ENCODE peak calls at places on chromosomes 12 and 14, in six cellular contexts. H, O, Q, S, B and C are unnamed samples.
A peak's percentile ranks its signal among the peaks of the same experiment; 100 is the strongest.

GRCh38 chr12:4193821-4194220 is 79.7 kb upstream of the CCND2 start:
- DNase-seq in H (no peak), O (no peak), Q (no peak), S (no peak), B (peak; percentile 87), C (peak; percentile 97)

GRCh38 chr14:87264386-87264785 is 728.6 kb downstream of the GALC start:
- DNase-seq in H (no peak), O (no peak), Q (no peak), S (no peak), B (no peak), C (no peak)

GRCh38 chr14:39491134-39491541 is 58.9 kb upstream of the FBXO33 start:
- DNase-seq in H (peak; percentile 63), O (peak; percentile 38), Q (peak; percentile 67), S (no peak), B (no peak), C (peak; percentile 55)

GRCh38 chr14:102020058-102020971 is 55.9 kb downstream of the DYNC1H1 start:
- DNase-seq in H (no peak), O (peak; percentile 91), Q (no peak), S (no peak), B (no peak), C (no peak)

GRCh38 chr14:73613046-73613383 is 698 bp downstream of the ACOT6 start:
- DNase-seq in H (no peak), O (no peak), Q (no peak), S (no peak), B (no peak), C (no peak)

GRCh38 chr14:23409966-23410635 is 2.0 kb upstream of the MYH6 start:
- DNase-seq in H (no peak), O (no peak), Q (no peak), S (no peak), B (no peak), C (no peak)

GRCh38 chr12:103558879-103559278 is 28.2 kb upstream of the STAB2 start:
- DNase-seq in H (no peak), O (no peak), Q (no peak), S (no peak), B (no peak), C (no peak)

GRCh38 chr14:78959674-78960264 is 789.6 kb downstream of the NRXN3 start:
- DNase-seq in H (peak; percentile 56), O (peak; percentile 76), Q (peak; percentile 79), S (peak; percentile 74), B (peak; percentile 90), C (peak; percentile 71)

GRCh38 chr12:105774037-105774436 is 364.7 kb downstream of the NUAK1 start:
- DNase-seq in H (no peak), O (peak; percentile 20), Q (no peak), S (no peak), B (no peak), C (no peak)

GRCh38 chr14:92663049-92663448 is 85.4 kb downstream of the LGMN start:
- DNase-seq in H (no peak), O (peak; percentile 26), Q (no peak), S (no peak), B (no peak), C (no peak)

GRCh38 chr12:117172168-117172567 is 18.1 kb downstream of the FBXO21 start:
- DNase-seq in H (no peak), O (no peak), Q (no peak), S (no peak), B (no peak), C (no peak)

GRCh38 chr12:22334696-22335290 is at the start of gene ST8SIA1:
- DNase-seq in H (no peak), O (peak; percentile 15), Q (peak; percentile 73), S (peak; percentile 16), B (no peak), C (no peak)

GRCh38 chr12:47120736-47121135 is 41.0 kb upstream of the AMIGO2 start:
- DNase-seq in H (no peak), O (no peak), Q (no peak), S (no peak), B (no peak), C (no peak)

GRCh38 chr12:101839324-101840283 is 8.8 kb upstream of the GNPTAB start:
- DNase-seq in H (peak; percentile 72), O (peak; percentile 66), Q (peak; percentile 64), S (peak; percentile 63), B (peak; percentile 91), C (peak; percentile 65)

GRCh38 chr14:100867631-100868315 is 35.7 kb downstream of the RTL1 start:
- DNase-seq in H (no peak), O (no peak), Q (no peak), S (no peak), B (no peak), C (no peak)

GRCh38 chr12:87469295-87469694 is 559.9 kb downstream of the C12orf50 start:
- DNase-seq in H (no peak), O (no peak), Q (no peak), S (no peak), B (no peak), C (no peak)

GRCh38 chr14:77653473-77653872 is 37.0 kb upstream of the SPTLC2 start:
- DNase-seq in H (no peak), O (no peak), Q (peak; percentile 55), S (no peak), B (peak; percentile 82), C (peak; percentile 24)

GRCh38 chr12:6825398-6826124 is 2.6 kb upstream of the P3H3 start:
- DNase-seq in H (peak; percentile 69), O (peak; percentile 80), Q (peak; percentile 91), S (peak; percentile 94), B (peak; percentile 98), C (peak; percentile 83)

GRCh38 chr12:127257366-127257935 is 1009.5 kb upstream of the TMEM132C start:
- DNase-seq in H (no peak), O (peak; percentile 50), Q (no peak), S (no peak), B (no peak), C (no peak)

GRCh38 chr14:32525591-32525990 is 196.5 kb downstream of the AKAP6 start:
- DNase-seq in H (no peak), O (no peak), Q (no peak), S (no peak), B (no peak), C (no peak)

GRCh38 chr12:107385518-107385917 is 292.2 kb upstream of the CRY1 start:
- DNase-seq in H (no peak), O (peak; percentile 44), Q (no peak), S (no peak), B (no peak), C (no peak)

GRCh38 chr12:53560386-53560785 is 53.1 kb upstream of the NPFF start:
- DNase-seq in H (no peak), O (peak; percentile 88), Q (no peak), S (no peak), B (no peak), C (no peak)

GRCh38 chr12:6425588-6426531 is 18.9 kb upstream of the CD27 start:
- DNase-seq in H (no peak), O (no peak), Q (no peak), S (no peak), B (peak; percentile 51), C (no peak)

GRCh38 chr14:69716483-69717187 is 50.3 kb upstream of the SRSF5 start:
- DNase-seq in H (no peak), O (peak; percentile 96), Q (no peak), S (no peak), B (no peak), C (peak; percentile 21)

GRCh38 chr14:91284146-91284790 is 39.8 kb upstream of the GPR68 start:
- DNase-seq in H (no peak), O (peak; percentile 79), Q (no peak), S (no peak), B (no peak), C (peak; percentile 21)

GRCh38 chr12:120761581-120761980 is 36.0 kb downstream of the ACADS start:
- DNase-seq in H (peak; percentile 83), O (peak; percentile 74), Q (no peak), S (no peak), B (peak; percentile 28), C (no peak)

GRCh38 chr12:14630793-14631192 is 63.1 kb upstream of the PLBD1 start:
- DNase-seq in H (no peak), O (no peak), Q (no peak), S (no peak), B (no peak), C (peak; percentile 31)

GRCh38 chr14:54704768-54705167 is 137.8 kb downstream of the SAMD4A start:
- DNase-seq in H (no peak), O (no peak), Q (no peak), S (no peak), B (no peak), C (no peak)

GRCh38 chr12:94109154-94109553 is 39.2 kb upstream of the PLXNC1 start:
- DNase-seq in H (no peak), O (peak; percentile 38), Q (no peak), S (no peak), B (peak; percentile 37), C (no peak)

GRCh38 chr12:55850893-55851292 is 8.2 kb upstream of the MMP19 start:
- DNase-seq in H (no peak), O (peak; percentile 55), Q (peak; percentile 36), S (no peak), B (no peak), C (peak; percentile 64)

GRCh38 chr12:100820314-100820713 is 25.7 kb downstream of the ANO4 start:
- DNase-seq in H (no peak), O (peak; percentile 21), Q (no peak), S (no peak), B (no peak), C (no peak)

GRCh38 chr14:94021416-94022157 is 4.6 kb upstream of the OTUB2 start:
- DNase-seq in H (no peak), O (no peak), Q (no peak), S (no peak), B (no peak), C (no peak)

GRCh38 chr12:97501422-97501821 is 38.8 kb downstream of the RMST start:
- DNase-seq in H (no peak), O (no peak), Q (no peak), S (no peak), B (no peak), C (no peak)

GRCh38 chr14:29868000-29868399 is 59.6 kb downstream of the PRKD1 start:
- DNase-seq in H (no peak), O (peak; percentile 61), Q (no peak), S (no peak), B (no peak), C (no peak)

GRCh38 chr12:14310866-14311265 is 54.6 kb upstream of the ATF7IP start:
- DNase-seq in H (no peak), O (no peak), Q (no peak), S (no peak), B (no peak), C (no peak)

GRCh38 chr12:72346331-72346944 is 74.3 kb downstream of the TRHDE start:
- DNase-seq in H (peak; percentile 91), O (peak; percentile 61), Q (peak; percentile 91), S (peak; percentile 84), B (peak; percentile 96), C (peak; percentile 90)